ENCODE peak calls at places on chromosome 11, in five cellular contexts. M is H1, W is HepG2, O is K562, B is GM12878. R is an unnamed sample.
A peak's percentile ranks its signal among the peaks of the same experiment; 100 is the strongest.

GRCh38 chr11:67996622-67997459 is 7.1 kb downstream of the UNC93B1 start:
- DNase-seq in M (peak; percentile 99), B (no peak), W (no peak), O (peak; percentile 94), R (peak; percentile 71)

GRCh38 chr11:75014129-75014528 is 25.4 kb downstream of the NEU3 start:
- DNase-seq in B (no peak), M (no peak), W (no peak), O (no peak), R (no peak)

GRCh38 chr11:91231226-91231625 is 993.4 kb upstream of the FAT3 start:
- DNase-seq in B (no peak), O (no peak), W (no peak), M (no peak), R (no peak)

GRCh38 chr11:75547617-75548054 is 14.4 kb upstream of the SERPINH1 start:
- DNase-seq in B (no peak), M (peak; percentile 91), W (peak; percentile 64), O (peak; percentile 85), R (peak; percentile 88)

GRCh38 chr11:20110908-20111669 is 49.2 kb downstream of the DBX1 start:
- DNase-seq in O (peak; percentile 90), M (peak; percentile 76), B (peak; percentile 8), W (peak; percentile 70), R (peak; percentile 78)

GRCh38 chr11:16924826-16925494 is 89.3 kb downstream of the PLEKHA7 start:
- DNase-seq in W (peak; percentile 78), M (peak; percentile 76), B (no peak), O (no peak), R (peak; percentile 55)

GRCh38 chr11:86737223-86737622 is 63.1 kb upstream of the PRSS23 start:
- DNase-seq in O (no peak), W (no peak), B (no peak), M (no peak), R (no peak)

GRCh38 chr11:108788565-108789199 is 123.8 kb downstream of the DDX10 start:
- DNase-seq in W (peak; percentile 25), B (no peak), M (peak; percentile 52), O (no peak), R (no peak)

GRCh38 chr11:59706518-59707285 is 6.9 kb downstream of the OR10V1 start:
- DNase-seq in W (no peak), O (peak; percentile 48), M (no peak), B (no peak), R (no peak)

GRCh38 chr11:76214968-76215548 is 8.8 kb upstream of the WNT11 start:
- DNase-seq in M (no peak), B (no peak), O (no peak), W (no peak), R (no peak)

GRCh38 chr11:14393889-14394288 is 34.9 kb upstream of the RRAS2 start:
- DNase-seq in W (no peak), M (no peak), O (no peak), B (no peak), R (no peak)

GRCh38 chr11:2739531-2740274 is 39.9 kb upstream of the KCNQ1OT1 start:
- DNase-seq in B (no peak), W (no peak), M (no peak), O (peak; percentile 40), R (no peak)

GRCh38 chr11:62322524-62322923 is 14.7 kb upstream of the ASRGL1 start:
- DNase-seq in O (no peak), M (no peak), B (no peak), W (no peak), R (no peak)

GRCh38 chr11:66287256-66288137 is 1.4 kb downstream of the YIF1A start:
- DNase-seq in B (no peak), M (no peak), W (no peak), O (no peak), R (no peak)

GRCh38 chr11:66264893-66265292 is 3.5 kb upstream of the RAB1B start:
- DNase-seq in B (no peak), O (peak; percentile 48), M (peak; percentile 90), W (no peak), R (peak; percentile 59)

GRCh38 chr11:94762995-94763394 is 5.2 kb upstream of the AMOTL1 start:
- DNase-seq in M (no peak), W (no peak), O (no peak), B (no peak), R (no peak)

GRCh38 chr11:47426062-47426956 is at the start of gene PSMC3:
- DNase-seq in M (peak; percentile 98), O (peak; percentile 95), W (peak; percentile 93), B (peak; percentile 71), R (peak; percentile 97)

GRCh38 chr11:235180-235997 is 753 bp downstream of the SIRT3 start:
- DNase-seq in B (no peak), M (no peak), W (no peak), O (no peak), R (no peak)

GRCh38 chr11:60485987-60486386 is 6.6 kb upstream of the MS4A12 start:
- DNase-seq in M (peak; percentile 54), W (peak; percentile 54), O (peak; percentile 57), B (peak; percentile 86), R (peak; percentile 39)

GRCh38 chr11:2769779-2770555 is 70.2 kb upstream of the KCNQ1OT1 start:
- DNase-seq in M (peak; percentile 14), B (no peak), O (no peak), W (no peak), R (no peak)

GRCh38 chr11:47591764-47592163 is 2.4 kb downstream of the C1QTNF4 start:
- DNase-seq in W (no peak), B (no peak), M (no peak), O (no peak), R (no peak)

GRCh38 chr11:123587044-123587443 is 67.4 kb downstream of the SCN3B start:
- DNase-seq in M (no peak), W (peak; percentile 14), B (no peak), O (no peak), R (no peak)

GRCh38 chr11:117039897-117040296 is 58.3 kb downstream of the SIK3 start:
- DNase-seq in O (no peak), M (no peak), B (no peak), W (no peak), R (no peak)

GRCh38 chr11:119843760-119844330 is 114.8 kb upstream of the NECTIN1 start:
- DNase-seq in B (no peak), M (no peak), O (peak; percentile 20), W (no peak), R (peak; percentile 55)

GRCh38 chr11:47616726-47617416 is 22.7 kb upstream of the C1QTNF4 start:
- DNase-seq in W (peak; percentile 58), B (no peak), O (peak; percentile 25), M (no peak), R (no peak)

GRCh38 chr11:94664336-94664735 is 97.2 kb downstream of the PIWIL4 start:
- DNase-seq in W (no peak), M (no peak), O (no peak), B (no peak), R (no peak)

GRCh38 chr11:121106812-121107211 is 5.8 kb downstream of the TECTA start:
- DNase-seq in M (no peak), W (no peak), B (no peak), O (no peak), R (no peak)

GRCh38 chr11:33893711-33894401 is 2.0 kb upstream of the LMO2 start:
- DNase-seq in O (no peak), M (no peak), W (no peak), B (peak; percentile 92), R (no peak)

GRCh38 chr11:11056316-11056715 is 198.5 kb upstream of the ZBED5 start:
- DNase-seq in W (no peak), B (no peak), M (no peak), O (no peak), R (no peak)

GRCh38 chr11:67393990-67394389 is 2.2 kb downstream of the RAD9A start:
- DNase-seq in B (no peak), M (no peak), O (no peak), W (no peak), R (no peak)

GRCh38 chr11:18229501-18229900 is 7.1 kb downstream of the SAA4 start:
- DNase-seq in W (no peak), B (peak; percentile 49), M (no peak), O (no peak), R (no peak)
- H3K27ac ChIP-seq in W (no peak overlapping the region), B (peak overlapping the region; percentile 68), M (no peak overlapping the region), O (no peak overlapping the region), R (no peak overlapping the region)

GRCh38 chr11:77747381-77747969 is 73.0 kb downstream of the RSF1 start:
- DNase-seq in M (no peak), W (no peak), B (no peak), O (no peak), R (no peak)
- TF ChIP-seq TAF1 in M (no peak), W (no peak), B (no peak), O (no peak), R (no peak)

DNA sequence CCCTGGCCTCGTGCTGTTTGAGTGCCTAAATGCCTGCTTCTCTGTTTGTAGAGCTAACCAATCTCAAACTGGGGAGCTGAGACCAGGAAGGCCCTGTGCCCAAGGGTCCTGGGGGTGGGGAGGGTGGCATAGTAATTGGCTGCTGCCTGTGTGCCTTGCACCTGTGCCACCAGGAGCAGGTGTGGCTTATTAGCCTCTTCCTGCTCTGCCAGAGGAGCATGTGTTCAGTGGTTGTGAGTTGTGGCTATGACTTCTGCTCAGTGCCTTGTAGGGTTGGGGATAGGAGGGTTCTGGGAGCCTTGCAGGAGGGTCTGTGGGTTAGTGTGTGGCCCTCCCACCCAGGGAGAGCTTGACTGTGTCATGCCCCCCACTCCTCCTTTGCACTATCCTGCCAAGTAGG is 109.2 kb downstream of the ZBTB16 start:
- DNase-seq in W (no peak), O (no peak), B (no peak), M (no peak), R (no peak)
- H3K4me1 ChIP-seq in W (peaks cover 10% of the 10 kb centered on the region), O (no peaks in the 10 kb centered on the region), B (no peaks in the 10 kb centered on the region), M (no peaks in the 10 kb centered on the region), R (peaks cover 18% of the 10 kb centered on the region)

GRCh38 chr11:128620306-128621175 is 33.2 kb upstream of the ETS1 start:
- DNase-seq in M (no peak), W (no peak), O (peak; percentile 20), B (no peak), R (no peak)
- H3K27ac ChIP-seq in M (no peak overlapping the region), W (no peak overlapping the region), O (no peak overlapping the region), B (no peak overlapping the region), R (no peak overlapping the region)

DNA sequence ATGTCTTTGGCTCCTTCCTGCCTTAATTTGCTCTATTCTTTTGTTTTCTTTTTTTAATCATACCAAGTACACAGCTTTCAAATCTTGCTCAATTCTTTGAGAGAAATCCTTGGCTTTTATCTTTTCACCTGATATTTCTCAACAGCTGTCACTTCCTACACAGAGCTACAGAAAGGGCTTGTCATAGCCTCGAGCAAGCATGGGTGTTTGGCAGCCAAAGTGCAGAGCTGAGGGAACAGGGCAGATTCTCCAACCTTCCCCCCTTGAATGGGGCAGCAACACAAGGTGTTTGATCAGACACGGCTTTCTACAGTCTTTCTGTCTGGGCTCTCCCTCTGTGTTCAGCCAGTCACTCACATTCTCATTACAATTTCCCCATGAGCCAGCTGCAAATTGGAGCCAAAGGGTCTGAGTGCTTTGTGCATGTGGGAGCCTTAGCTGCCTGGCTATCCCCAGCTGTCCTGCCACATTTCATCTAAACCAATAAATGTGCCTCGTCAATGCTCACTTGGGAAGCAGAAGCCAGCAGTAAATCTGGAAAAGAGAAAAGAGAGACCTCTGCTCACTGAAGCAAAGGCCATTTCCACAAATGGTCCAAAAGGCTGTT is 187.0 kb downstream of the FAM181B start:
- DNase-seq in B (no peak), W (no peak), O (no peak), M (no peak), R (no peak)
- TF ChIP-seq TAF1 in B (no peak), W (no peak), O (no peak), M (no peak), R (no peak)

DNA sequence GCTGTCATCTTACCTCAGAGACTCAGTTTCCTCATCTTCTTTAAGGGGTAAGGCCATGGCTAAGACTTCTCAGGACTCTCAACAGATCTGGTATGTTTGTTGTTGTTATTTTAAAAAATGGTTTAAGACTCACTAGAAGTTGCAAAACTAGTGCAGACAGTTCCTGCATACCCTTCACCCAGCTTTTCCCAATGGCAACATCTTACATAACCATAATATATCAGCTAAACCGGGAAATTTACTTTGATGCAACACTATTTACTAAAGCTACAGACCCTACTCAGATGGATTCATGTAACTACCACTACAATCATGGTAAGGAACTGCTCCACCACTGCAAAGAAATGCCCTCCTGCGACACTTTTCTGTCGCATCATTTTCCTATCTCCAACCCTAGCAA is 20.4 kb downstream of the LGR4 start:
- DNase-seq in O (no peak), M (no peak), W (no peak), B (no peak), R (no peak)
- H3K4me1 ChIP-seq in O (peaks cover 3% of the 10 kb centered on the region), M (peaks cover 14% of the 10 kb centered on the region), W (peaks cover 65% of the 10 kb centered on the region), B (no peaks in the 10 kb centered on the region), R (peaks cover 2% of the 10 kb centered on the region)